ENCODE peak calls at places on chromosomes 4 and X, in six cellular contexts. Z is heart right ventricle, J is kidney epithelial cell, S is GM06990, U is RWPE2, H is stomach. R is an unnamed sample.

GRCh38 chr4:24488399-24489164 is 95.8 kb downstream of the DHX15 start:
- DNase-seq in Z (peak; percentile 65), J (no peak), S (no peak), U (no peak), H (peak; percentile 87), R (peak; percentile 62)

GRCh38 chrX:154734101-154734781 is 16.6 kb downstream of the GAB3 start:
- DNase-seq in Z (peak; percentile 17), J (no peak), S (no peak), U (no peak), H (no peak), R (no peak)

GRCh38 chr4:2243682-2244380 is 1.9 kb upstream of the HAUS3 start:
- DNase-seq in Z (peak; percentile 69), J (no peak), S (no peak), U (no peak), H (peak; percentile 31), R (no peak)

GRCh38 chr4:140693577-140693976 is 62.6 kb downstream of the TBC1D9 start:
- DNase-seq in Z (no peak), J (no peak), S (no peak), U (no peak), H (no peak), R (no peak)

GRCh38 chr4:107599841-107600240 is 120.2 kb downstream of the PAPSS1 start:
- DNase-seq in Z (no peak), J (no peak), S (no peak), U (no peak), H (no peak), R (no peak)

GRCh38 chr4:118741456-118741855 is 56.3 kb downstream of the METTL14 start:
- DNase-seq in Z (no peak), J (no peak), S (no peak), U (no peak), H (no peak), R (no peak)

GRCh38 chr4:125423124-125423523 is 108.4 kb downstream of the FAT4 start:
- DNase-seq in Z (no peak), J (no peak), S (no peak), U (no peak), H (no peak), R (no peak)

GRCh38 chr4:138205531-138206233 is 36.5 kb downstream of the SLC7A11 start:
- DNase-seq in Z (no peak), J (no peak), S (no peak), U (no peak), H (no peak), R (no peak)

GRCh38 chr4:174490356-174490969 is 31.8 kb downstream of the HPGD start:
- DNase-seq in Z (no peak), J (no peak), S (no peak), U (no peak), H (no peak), R (no peak)

GRCh38 chr4:76977731-76978350 is 28.3 kb downstream of the SEPTIN11 start:
- DNase-seq in Z (no peak), J (no peak), S (no peak), U (no peak), H (no peak), R (no peak)

GRCh38 chrX:154531626-154532025 is 15.0 kb downstream of the G6PD start:
- DNase-seq in Z (no peak), J (no peak), S (no peak), U (no peak), H (no peak), R (no peak)

GRCh38 chr4:69753666-69754065 is 6.8 kb downstream of the SULT1B1 start:
- DNase-seq in Z (no peak), J (no peak), S (no peak), U (no peak), H (no peak), R (no peak)

GRCh38 chr4:69713593-69713992 is 46.8 kb downstream of the SULT1B1 start:
- DNase-seq in Z (no peak), J (no peak), S (no peak), U (no peak), H (no peak), R (no peak)

GRCh38 chr4:103482471-103482870 is 237.3 kb downstream of the TACR3 start:
- DNase-seq in Z (no peak), J (no peak), S (no peak), U (no peak), H (no peak), R (no peak)

GRCh38 chrX:13190051-13190450 is 129.8 kb downstream of the ATXN3L start:
- DNase-seq in Z (no peak), J (no peak), S (no peak), U (no peak), H (no peak), R (no peak)

GRCh38 chrX:123753656-123754350 is 21.0 kb upstream of the THOC2 start:
- DNase-seq in Z (no peak), J (no peak), S (no peak), U (no peak), H (no peak), R (no peak)

GRCh38 chr4:24747234-24747975 is 48.0 kb upstream of the SOD3 start:
- DNase-seq in Z (no peak), J (no peak), S (no peak), U (no peak), H (no peak), R (no peak)

GRCh38 chr4:183860726-183861125 is 44.4 kb upstream of the STOX2 start:
- DNase-seq in Z (no peak), J (no peak), S (no peak), U (no peak), H (no peak), R (no peak)

GRCh38 chrX:40504801-40505605 is 75.8 kb upstream of the ATP6AP2 start:
- DNase-seq in Z (no peak), J (peak; percentile 71), S (no peak), U (no peak), H (no peak), R (no peak)

GRCh38 chr4:74969507-74970474 is 36.9 kb downstream of the PARM1 start:
- DNase-seq in Z (peak; percentile 69), J (no peak), S (no peak), U (no peak), H (peak; percentile 45), R (no peak)

GRCh38 chr4:100240008-100240407 is 49.7 kb upstream of the DDIT4L start:
- DNase-seq in Z (peak; percentile 37), J (no peak), S (no peak), U (no peak), H (no peak), R (no peak)

DNA sequence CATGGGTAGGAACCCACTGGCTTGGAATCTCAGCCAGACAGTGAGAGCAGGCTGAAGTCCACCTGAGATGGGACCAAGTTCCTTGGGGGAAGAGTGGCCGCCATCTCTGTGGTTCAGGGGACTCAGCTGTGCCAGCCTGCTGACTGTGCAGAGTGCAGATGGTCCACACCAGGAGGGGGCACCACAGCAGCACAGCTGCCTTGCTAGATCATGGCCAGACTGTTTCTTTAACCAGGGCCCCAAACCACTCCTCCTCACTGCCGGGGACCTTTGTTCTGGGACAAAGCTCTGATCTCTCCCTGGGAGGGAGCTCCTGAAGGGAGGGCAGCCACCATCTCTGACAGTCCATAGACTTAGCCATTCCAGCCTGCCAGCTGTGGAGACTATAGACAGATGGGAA is 2189.6 kb downstream of the PCDH7 start:
- DNase-seq in Z (no peak), J (no peak), S (no peak), U (no peak), H (no peak), R (no peak)
- TF ChIP-seq CTCF in Z (no peak), J (no peak), S (no peak), U (no peak), H (no peak), R (no peak)

GRCh38 chrX:26915064-26915463 is 548.1 kb downstream of the PPP4R3C start:
- DNase-seq in Z (no peak), J (peak; percentile 43), S (no peak), U (no peak), H (no peak), R (no peak)

GRCh38 chrX:26914232-26914631 is 548.9 kb downstream of the PPP4R3C start:
- DNase-seq in Z (no peak), J (no peak), S (no peak), U (no peak), H (no peak), R (no peak)

GRCh38 chrX:26922278-26922677 is 540.9 kb downstream of the PPP4R3C start:
- DNase-seq in Z (no peak), J (no peak), S (no peak), U (no peak), H (no peak), R (no peak)

DNA sequence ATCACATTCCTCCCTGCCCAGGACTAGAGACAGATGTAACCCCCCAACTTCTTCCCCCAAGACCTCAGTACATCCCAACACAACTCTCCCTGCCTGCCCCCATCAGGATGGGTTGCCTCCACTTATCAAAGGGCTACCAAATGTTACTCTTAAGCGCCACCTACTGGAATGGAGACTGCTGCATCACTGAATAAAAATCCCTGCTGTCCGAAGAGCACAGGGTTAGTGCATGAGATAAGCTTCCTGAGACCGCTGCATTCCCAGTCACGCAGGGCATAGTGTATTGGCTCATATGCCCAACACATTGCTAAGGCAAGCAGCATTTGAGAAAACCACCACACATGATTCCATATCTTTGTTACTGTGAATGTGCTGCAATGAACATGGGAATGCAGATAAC is 544.5 kb downstream of the PPP4R3C start:
- DNase-seq in Z (no peak), J (no peak), S (no peak), U (no peak), H (no peak), R (no peak)
- TF ChIP-seq CTCF in Z (peak; percentile 7), J (peak; percentile 27), S (peak; percentile 40), U (peak; percentile 19), H (no peak), R (peak; percentile 24)

DNA sequence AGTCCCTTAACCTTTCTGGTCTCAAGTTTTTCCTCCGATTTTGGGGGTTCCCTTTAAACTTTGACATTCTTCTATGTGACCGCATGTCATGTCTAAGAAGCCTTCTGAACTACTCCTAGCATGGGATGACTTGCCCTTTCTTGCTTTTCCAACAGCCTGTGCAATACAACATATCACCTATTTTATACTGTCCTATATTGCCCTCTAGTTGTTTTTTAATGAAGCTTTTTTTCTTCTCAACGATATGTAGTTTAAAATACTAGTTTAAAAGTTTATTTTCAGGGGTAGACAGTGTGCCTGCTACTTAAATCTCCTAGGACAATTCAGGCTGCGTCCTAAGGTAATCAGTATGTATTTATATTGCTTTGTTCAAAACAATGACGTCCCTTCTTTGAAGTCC is 1.0 kb upstream of the IGBP1 start:
- DNase-seq in Z (no peak), J (no peak), S (no peak), U (no peak), H (no peak), R (no peak)
- TF ChIP-seq CTCF in Z (no peak), J (no peak), S (no peak), U (no peak), H (no peak), R (no peak)

GRCh38 chr4:110211007-110211769 is 12.8 kb upstream of the ELOVL6 start:
- DNase-seq in Z (no peak), J (no peak), S (no peak), U (no peak), H (no peak), R (no peak)
- TF ChIP-seq CTCF in Z (peak; percentile 71), J (peak; percentile 81), S (peak; percentile 84), U (peak; percentile 91), H (peak; percentile 74), R (peak; percentile 64)